ENCODE peak calls at places on chromosomes 3 and 15, in eight cellular contexts. X is ELR, E is SK-N-DZ, R is Calu3, F is T-helper 1 cell, J is GDM1, O is kidney epithelial cell, I is A549. Y is an unnamed sample.

GRCh38 chr3:46997453-46998091 is 18.1 kb downstream of the NBEAL2 start:
- DNase-seq in E (no peak), F (no peak), X (no peak), I (no peak), R (no peak), J (no peak), O (no peak), Y (no peak)

GRCh38 chr3:123081718-123082369 is 15.0 kb downstream of the PDIA5 start:
- DNase-seq in O (no peak), I (no peak), J (no peak), F (no peak), E (peak), R (no peak), X (no peak), Y (no peak)

GRCh38 chr15:84725001-84725491 is 9.1 kb upstream of the SEC11A start:
- DNase-seq in E (peak), R (peak), F (no peak), O (no peak), X (peak), I (no peak), J (no peak), Y (no peak)

GRCh38 chr3:79957066-79957465 is 189.3 kb upstream of the ROBO1 start:
- DNase-seq in E (no peak), J (no peak), O (no peak), X (no peak), I (no peak), R (no peak), F (no peak), Y (no peak)

GRCh38 chr3:11641683-11642407 is 1.9 kb downstream of the VGLL4 start:
- DNase-seq in F (no peak), I (no peak), O (no peak), E (no peak), J (no peak), R (no peak), X (peak), Y (no peak)

GRCh38 chr15:68326711-68327412 is 49.3 kb downstream of the FEM1B start:
- DNase-seq in F (no peak), J (no peak), X (no peak), I (no peak), O (no peak), E (no peak), R (no peak), Y (no peak)

GRCh38 chr15:60634815-60635214 is 155.9 kb upstream of the ICE2 start:
- DNase-seq in X (no peak), E (no peak), I (no peak), R (no peak), J (peak), F (no peak), O (no peak), Y (peak)

GRCh38 chr3:52090131-52090548 is 33.8 kb upstream of the DUSP7 start:
- DNase-seq in I (no peak), F (no peak), E (no peak), J (no peak), O (peak), X (peak), R (no peak), Y (no peak)

GRCh38 chr3:48811524-48811923 is 36.1 kb downstream of the PRKAR2A start:
- DNase-seq in X (no peak), E (no peak), J (no peak), F (no peak), O (no peak), R (no peak), I (no peak), Y (no peak)

GRCh38 chr3:3509665-3510064 is 289.6 kb upstream of the LRRN1 start:
- DNase-seq in F (no peak), O (no peak), I (no peak), R (no peak), X (no peak), E (peak), J (no peak), Y (no peak)

GRCh38 chr3:129059311-129059975 is 1.1 kb upstream of the GP9 start:
- DNase-seq in E (no peak), J (no peak), X (no peak), F (no peak), O (no peak), R (no peak), I (no peak), Y (no peak)

GRCh38 chr3:10944866-10945265 is 47.7 kb upstream of the SLC6A1 start:
- DNase-seq in X (no peak), E (no peak), O (no peak), I (no peak), F (no peak), R (no peak), J (no peak), Y (no peak)

GRCh38 chr15:69857686-69858391 is 239.9 kb downstream of the TLE3 start:
- DNase-seq in J (no peak), R (no peak), E (no peak), F (no peak), O (no peak), I (no peak), X (no peak), Y (no peak)

GRCh38 chr15:63348392-63348791 is 33.3 kb downstream of the CA12 start:
- DNase-seq in O (no peak), I (peak), E (no peak), X (peak), R (peak), J (peak), F (no peak), Y (no peak)

GRCh38 chr3:117962750-117963149 is 1071.9 kb downstream of the IGSF11 start:
- DNase-seq in X (no peak), R (no peak), F (no peak), E (no peak), J (no peak), O (no peak), I (no peak), Y (no peak)

Y was measured in memory B cell.